ENCODE peak calls at places on chromosomes 13 and 19, in seven cellular contexts. Q, X, N, A, G, B and C are unnamed samples.

GRCh38 chr19:43441736-43442135 is 23.7 kb downstream of the LYPD3 start:
- DNase-seq in Q (no peak), X (no peak), N (no peak), A (no peak), G (no peak), B (no peak), C (no peak)

GRCh38 chr13:108962652-108963051 is 333.2 kb downstream of the MYO16 start:
- DNase-seq in Q (no peak), X (no peak), N (peak), A (no peak), G (no peak), B (no peak), C (no peak)

GRCh38 chr19:45879055-45879454 is 6.9 kb downstream of the IRF2BP1 start:
- DNase-seq in Q (no peak), X (no peak), N (no peak), A (no peak), G (no peak), B (no peak), C (no peak)

GRCh38 chr19:28984315-28984714 is 228.6 kb downstream of the UQCRFS1 start:
- DNase-seq in Q (no peak), X (no peak), N (no peak), A (no peak), G (no peak), B (no peak), C (no peak)

GRCh38 chr13:89294115-89294867 is 1623.1 kb downstream of the SLITRK5 start:
- DNase-seq in Q (no peak), X (no peak), N (no peak), A (no peak), G (no peak), B (no peak), C (no peak)

GRCh38 chr13:55517312-55517711 is 1623.4 kb upstream of the PRR20A start:
- DNase-seq in Q (no peak), X (no peak), N (no peak), A (no peak), G (no peak), B (no peak), C (no peak)

GRCh38 chr19:12647490-12648071 is 19.0 kb downstream of the MAN2B1 start:
- DNase-seq in Q (peak), X (no peak), N (peak), A (peak), G (peak), B (no peak), C (peak)

GRCh38 chr13:101916108-101916757 is 463.8 kb downstream of the ITGBL1 start:
- DNase-seq in Q (no peak), X (no peak), N (no peak), A (no peak), G (peak), B (peak), C (peak)

GRCh38 chr13:91609353-91609752 is 210.9 kb downstream of the GPC5 start:
- DNase-seq in Q (no peak), X (no peak), N (no peak), A (no peak), G (no peak), B (no peak), C (no peak)

GRCh38 chr13:105611424-105611823 is 924.0 kb downstream of the EFNB2 start:
- DNase-seq in Q (no peak), X (peak), N (peak), A (no peak), G (no peak), B (no peak), C (peak)

GRCh38 chr19:46391296-46392251 is 21.8 kb downstream of the CCDC8 start:
- DNase-seq in Q (peak), X (no peak), N (no peak), A (no peak), G (no peak), B (no peak), C (no peak)

GRCh38 chr19:49064029-49064629 is 489 bp downstream of the NTF4 start:
- DNase-seq in Q (no peak), X (no peak), N (no peak), A (no peak), G (no peak), B (no peak), C (no peak)

GRCh38 chr19:23222998-23223652 is 27.1 kb downstream of the ZNF724 start:
- DNase-seq in Q (no peak), X (no peak), N (no peak), A (no peak), G (no peak), B (no peak), C (no peak)

GRCh38 chr19:993361-993830 is 6.8 kb upstream of the GRIN3B start:
- DNase-seq in Q (no peak), X (no peak), N (no peak), A (no peak), G (no peak), B (no peak), C (no peak)

GRCh38 chr19:35213678-35214632 is 14.6 kb downstream of the FAM187B start:
- DNase-seq in Q (peak), X (peak), N (peak), A (peak), G (no peak), B (peak), C (peak)

GRCh38 chr19:6519289-6519688 is 11.5 kb upstream of the TNFSF9 start:
- DNase-seq in Q (no peak), X (peak), N (peak), A (no peak), G (no peak), B (peak), C (peak)

GRCh38 chr13:103277099-103277498 is 210.9 kb upstream of the SLC10A2 start:
- DNase-seq in Q (no peak), X (no peak), N (no peak), A (no peak), G (no peak), B (no peak), C (no peak)

GRCh38 chr13:109720758-109721184 is 65.6 kb downstream of the IRS2 start:
- DNase-seq in Q (no peak), X (no peak), N (no peak), A (no peak), G (no peak), B (no peak), C (no peak)

GRCh38 chr19:21109116-21109515 is 27.1 kb downstream of the ZNF714 start:
- DNase-seq in Q (no peak), X (no peak), N (no peak), A (no peak), G (no peak), B (no peak), C (no peak)

GRCh38 chr19:43983912-43984686 is at the start of gene ZNF155:
- DNase-seq in Q (peak), X (peak), N (peak), A (peak), G (peak), B (peak), C (peak)

GRCh38 chr13:26508885-26509284 is 48.6 kb upstream of the WASF3 start:
- DNase-seq in Q (peak), X (peak), N (no peak), A (peak), G (peak), B (no peak), C (peak)

GRCh38 chr19:56076413-56076998 is 44.6 kb downstream of the ZNF787 start:
- DNase-seq in Q (no peak), X (peak), N (peak), A (peak), G (no peak), B (peak), C (peak)

GRCh38 chr19:1409204-1410005 is 2.0 kb downstream of the DAZAP1 start:
- DNase-seq in Q (no peak), X (no peak), N (no peak), A (no peak), G (no peak), B (no peak), C (no peak)

GRCh38 chr19:47104678-47105077 is 8.9 kb downstream of the ZC3H4 start:
- DNase-seq in Q (no peak), X (no peak), N (no peak), A (no peak), G (no peak), B (no peak), C (no peak)

GRCh38 chr13:97978661-97979450 is 25.4 kb downstream of the IPO5 start:
- DNase-seq in Q (no peak), X (no peak), N (peak), A (no peak), G (no peak), B (no peak), C (no peak)

GRCh38 chr19:45758921-45759320 is 10.1 kb downstream of the SIX5 start:
- DNase-seq in Q (no peak), X (no peak), N (no peak), A (no peak), G (no peak), B (no peak), C (no peak)

GRCh38 chr19:288911-289310 is 2.3 kb downstream of the PLPP2 start:
- DNase-seq in Q (no peak), X (no peak), N (no peak), A (no peak), G (no peak), B (no peak), C (no peak)

GRCh38 chr19:46190489-46190888 is 39.1 kb upstream of the IGFL1 start:
- DNase-seq in Q (no peak), X (no peak), N (no peak), A (no peak), G (no peak), B (no peak), C (no peak)

DNA sequence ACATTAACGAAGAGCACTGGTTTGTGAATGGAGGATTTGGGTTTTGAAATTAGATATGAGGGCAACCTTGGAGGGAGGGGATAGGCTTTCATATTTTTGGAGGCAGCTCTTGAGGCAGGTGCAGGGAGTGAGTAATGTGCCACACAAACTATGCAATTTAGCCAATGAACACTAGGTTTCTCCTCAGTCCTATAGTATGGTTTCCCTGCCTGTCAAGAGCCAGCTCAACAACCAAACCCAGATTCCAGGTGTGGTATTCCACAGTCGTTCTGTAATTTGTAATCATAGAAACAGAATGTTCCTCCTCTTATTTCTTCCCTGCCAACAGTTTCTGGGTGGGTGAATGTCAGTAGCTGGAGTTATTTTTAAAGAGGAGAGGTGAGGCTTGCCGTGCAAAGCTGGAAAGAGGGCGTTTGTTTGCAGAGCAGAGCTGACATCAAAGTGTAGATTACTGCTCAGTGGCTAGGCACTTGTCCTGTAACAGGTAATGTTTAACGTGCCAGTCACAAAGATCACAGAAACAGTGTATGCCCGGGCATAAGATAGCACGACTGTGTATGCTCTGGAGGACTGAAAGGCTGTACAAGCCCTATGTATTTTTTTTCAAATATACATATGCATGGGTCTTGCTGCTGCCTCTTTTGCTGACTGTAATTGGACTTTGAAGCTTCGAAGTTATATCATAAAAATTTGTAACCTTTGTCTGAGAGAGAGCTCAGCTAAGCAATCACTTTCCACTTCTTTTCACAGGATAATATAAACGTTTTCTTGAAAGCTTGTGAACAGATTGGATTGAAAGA is 124.3 kb downstream of the LMO7 start:
- DNase-seq in Q (no peak), X (no peak), N (peak), A (no peak), G (no peak), B (peak), C (peak)
- H3K4me3 ChIP-seq in Q (no peak), X (no peak), N (no peak), A (peak), G (peak), B (peak), C (peak)

GRCh38 chr19:27774827-27775226 is 1438.1 kb downstream of the UQCRFS1 start:
- DNase-seq in Q (no peak), X (no peak), N (no peak), A (no peak), G (no peak), B (no peak), C (no peak)
- TF ChIP-seq CTCF in Q (no peak), X (peak), N (peak), A (no peak), G (no peak), B (no peak), C (peak)

GRCh38 chr13:112703935-112704633 is 14.2 kb downstream of the ATP11A start:
- DNase-seq in Q (peak), X (no peak), N (no peak), A (no peak), G (no peak), B (no peak), C (no peak)
- H3K4me3 ChIP-seq in Q (no peak), X (no peak), N (no peak), A (no peak), G (no peak), B (no peak), C (no peak)

GRCh38 chr13:44879452-44880058 is 109.7 kb downstream of the NUFIP1 start:
- DNase-seq in Q (no peak), X (no peak), N (peak), A (no peak), G (no peak), B (no peak), C (peak)
- TF ChIP-seq CTCF in Q (peak), X (peak), N (peak), A (no peak), G (peak), B (peak), C (peak)

GRCh38 chr13:21297452-21297851 is 121.0 kb downstream of the MRPL57 start:
- DNase-seq in Q (no peak), X (no peak), N (no peak), A (no peak), G (no peak), B (no peak), C (peak)
- H3K4me3 ChIP-seq in Q (no peak), X (peak), N (peak), A (peak), G (peak), B (peak), C (peak)

GRCh38 chr19:38265213-38265861 is 964 bp downstream of the SPINT2 start:
- DNase-seq in Q (no peak), X (no peak), N (no peak), A (no peak), G (no peak), B (peak), C (no peak)
- TF ChIP-seq CTCF in Q (no peak), X (no peak), N (no peak), A (no peak), G (no peak), B (no peak), C (no peak)

GRCh38 chr19:4060621-4061177 is 6.0 kb downstream of the ZBTB7A start:
- DNase-seq in Q (peak), X (no peak), N (no peak), A (no peak), G (no peak), B (no peak), C (no peak)

GRCh38 chr19:4062576-4063368 is 3.9 kb downstream of the ZBTB7A start:
- DNase-seq in Q (no peak), X (no peak), N (no peak), A (no peak), G (no peak), B (no peak), C (no peak)

GRCh38 chr19:4063369-4064072 is 3.2 kb downstream of the ZBTB7A start:
- DNase-seq in Q (no peak), X (no peak), N (peak), A (no peak), G (no peak), B (no peak), C (no peak)

GRCh38 chr19:4061178-4061682 is 5.5 kb downstream of the ZBTB7A start:
- DNase-seq in Q (peak), X (no peak), N (no peak), A (peak), G (peak), B (no peak), C (peak)

GRCh38 chr19:4061683-4062575 is 4.8 kb downstream of the ZBTB7A start:
- DNase-seq in Q (peak), X (no peak), N (no peak), A (no peak), G (no peak), B (no peak), C (no peak)
- H3K4me3 ChIP-seq in Q (peak), X (peak), N (no peak), A (peak), G (peak), B (peak), C (peak)

GRCh38 chr19:53947624-53948023 is 15.1 kb upstream of the CACNG8 start:
- DNase-seq in Q (no peak), X (no peak), N (no peak), A (no peak), G (no peak), B (peak), C (no peak)
- TF ChIP-seq CTCF in Q (no peak), X (no peak), N (peak), A (no peak), G (no peak), B (peak), C (no peak)